ENCODE peak calls at places on chromosomes 16 and 17, in four cellular contexts. Q, V, U and S are unnamed samples.

GRCh38 chr16:56493131-56493530 is 26.7 kb downstream of the BBS2 start:
- DNase-seq in Q (no peak), V (no peak), U (no peak), S (no peak)

GRCh38 chr17:45338996-45339535 is 22.2 kb upstream of the MAP3K14 start:
- DNase-seq in Q (no peak), V (no peak), U (no peak), S (no peak)

GRCh38 chr17:72514888-72515287 is 394.1 kb downstream of the SOX9 start:
- DNase-seq in Q (peak; percentile 35), V (peak; percentile 81), U (no peak), S (peak; percentile 53)

GRCh38 chr16:67801889-67802288 is 4.5 kb downstream of the RANBP10 start:
- DNase-seq in Q (no peak), V (no peak), U (peak; percentile 81), S (no peak)

GRCh38 chr17:28643979-28644781 is 778 bp downstream of the BLTP2 start:
- DNase-seq in Q (no peak), V (peak; percentile 67), U (peak; percentile 74), S (no peak)

GRCh38 chr17:6524520-6524919 is 31.8 kb downstream of the PITPNM3 start:
- DNase-seq in Q (no peak), V (no peak), U (no peak), S (no peak)

GRCh38 chr16:64416232-64417010 is 705.4 kb downstream of the CDH11 start:
- DNase-seq in Q (no peak), V (peak; percentile 27), U (peak; percentile 37), S (no peak)

GRCh38 chr17:56742601-56743000 is 91.1 kb downstream of the C17orf67 start:
- DNase-seq in Q (no peak), V (no peak), U (no peak), S (no peak)

GRCh38 chr17:60447375-60447774 is 25.1 kb downstream of the CHCT1 start:
- DNase-seq in Q (no peak), V (no peak), U (no peak), S (no peak)

GRCh38 chr16:72769876-72770275 is 278.1 kb downstream of the ZFHX3 start:
- DNase-seq in Q (no peak), V (no peak), U (no peak), S (no peak)

GRCh38 chr16:67848118-67848517 is 625 bp upstream of the CENPT start:
- DNase-seq in Q (no peak), V (no peak), U (no peak), S (no peak)

GRCh38 chr17:32596666-32597065 is 109.9 kb downstream of the CDK5R1 start:
- DNase-seq in Q (no peak), V (no peak), U (no peak), S (no peak)

GRCh38 chr17:81301195-81302144 is 6.4 kb upstream of the SLC38A10 start:
- DNase-seq in Q (no peak), V (no peak), U (no peak), S (no peak)

GRCh38 chr17:40303009-40303657 is 5.8 kb upstream of the RARA start:
- DNase-seq in Q (peak; percentile 44), V (peak; percentile 69), U (peak; percentile 60), S (no peak)

GRCh38 chr16:66890796-66891195 is 10.5 kb downstream of the PDP2 start:
- DNase-seq in Q (no peak), V (no peak), U (no peak), S (no peak)

GRCh38 chr17:73553311-73553710 is 90.9 kb downstream of the SDK2 start:
- DNase-seq in Q (no peak), V (no peak), U (no peak), S (no peak)

GRCh38 chr16:75319513-75320401 is 68.3 kb upstream of the BCAR1 start:
- DNase-seq in Q (no peak), V (no peak), U (peak; percentile 42), S (no peak)
- H3K27ac ChIP-seq in Q (peak overlapping the region; percentile 59), V (peak overlapping the region; percentile 19), U (no peak overlapping the region), S (no peak overlapping the region)

DNA sequence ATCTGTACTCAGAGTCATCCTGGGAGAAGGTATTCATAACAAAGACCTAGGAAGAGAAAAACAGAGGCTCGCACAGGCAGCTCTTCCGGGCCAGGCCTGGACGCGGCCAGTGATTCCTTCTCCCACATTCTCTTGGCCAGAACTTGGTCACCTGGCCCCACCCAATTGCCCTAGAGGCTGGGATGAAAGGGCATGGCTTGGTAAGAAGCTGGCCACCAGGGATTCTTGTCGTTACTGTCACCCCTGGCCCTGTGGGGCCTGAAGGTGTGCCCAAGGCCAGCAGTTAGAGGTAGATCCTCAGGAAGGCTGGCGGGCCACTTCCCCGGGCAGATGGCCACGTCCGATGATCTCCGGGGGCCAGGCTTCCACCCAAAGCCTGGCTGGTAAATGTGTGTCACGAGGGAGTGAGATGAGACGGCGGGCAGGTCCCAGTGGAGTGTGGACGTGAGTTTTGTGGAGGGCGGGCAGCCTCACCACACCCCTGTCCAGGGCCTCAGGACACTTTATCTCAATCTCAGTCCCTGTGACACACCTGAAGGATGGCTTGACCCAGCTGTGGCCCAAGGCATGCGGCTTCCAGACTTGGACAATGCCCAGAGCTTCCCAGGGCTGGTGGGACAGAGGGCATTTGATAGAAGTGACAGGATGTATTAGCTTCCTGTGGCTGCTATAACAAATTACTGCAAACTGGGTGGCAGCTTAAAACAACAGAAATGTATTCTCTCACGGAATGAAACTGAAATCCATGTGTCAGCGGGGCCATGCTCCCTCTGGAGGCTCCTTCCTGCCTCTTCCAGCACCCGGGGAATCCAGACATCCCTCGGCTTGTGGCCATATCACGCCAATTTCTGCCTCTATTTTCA is 66.3 kb upstream of the GSE1 start:
- DNase-seq in Q (no peak), V (no peak), U (no peak), S (no peak)
- TF ChIP-seq CTCF in Q (no peak), V (no peak), U (no peak), S (peak; percentile 44)

DNA sequence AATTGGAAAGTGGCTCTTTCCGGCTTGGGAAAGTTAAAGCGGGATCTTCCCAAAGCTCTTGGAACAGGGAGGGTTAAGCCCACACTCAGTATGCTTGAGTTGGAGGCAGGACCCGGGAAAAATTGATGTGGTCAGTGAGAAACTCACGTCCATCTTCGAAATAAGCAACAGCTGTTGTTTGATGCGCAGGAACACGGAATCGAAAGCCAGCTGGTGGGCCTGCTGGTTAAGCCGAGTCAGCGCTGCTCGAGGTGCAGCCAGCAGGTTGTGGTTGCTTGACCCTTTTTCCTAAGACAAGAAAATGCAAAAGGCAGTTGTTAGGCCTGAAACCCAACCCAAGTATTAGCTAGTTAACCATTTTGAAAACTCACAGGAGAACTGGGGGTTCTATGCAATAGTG is 49.4 kb downstream of the COG7 start:
- DNase-seq in Q (no peak), V (no peak), U (no peak), S (no peak)
- H3K4me3 ChIP-seq in Q (no peak overlapping the region), V (no peak overlapping the region), U (no peak overlapping the region), S (no peak overlapping the region)

GRCh38 chr16:22705799-22706198 is 108.2 kb upstream of the HS3ST2 start:
- DNase-seq in Q (no peak), V (no peak), U (no peak), S (no peak)
- H3K27ac ChIP-seq in Q (no peak overlapping the region), V (no peak overlapping the region), U (no peak overlapping the region), S (no peak overlapping the region)

GRCh38 chr17:49898547-49899490 is 51.0 kb upstream of the TAC4 start:
- DNase-seq in Q (no peak), V (no peak), U (peak; percentile 33), S (no peak)
- TF ChIP-seq CTCF in Q (no peak), V (no peak), U (peak; percentile 57), S (no peak)

DNA sequence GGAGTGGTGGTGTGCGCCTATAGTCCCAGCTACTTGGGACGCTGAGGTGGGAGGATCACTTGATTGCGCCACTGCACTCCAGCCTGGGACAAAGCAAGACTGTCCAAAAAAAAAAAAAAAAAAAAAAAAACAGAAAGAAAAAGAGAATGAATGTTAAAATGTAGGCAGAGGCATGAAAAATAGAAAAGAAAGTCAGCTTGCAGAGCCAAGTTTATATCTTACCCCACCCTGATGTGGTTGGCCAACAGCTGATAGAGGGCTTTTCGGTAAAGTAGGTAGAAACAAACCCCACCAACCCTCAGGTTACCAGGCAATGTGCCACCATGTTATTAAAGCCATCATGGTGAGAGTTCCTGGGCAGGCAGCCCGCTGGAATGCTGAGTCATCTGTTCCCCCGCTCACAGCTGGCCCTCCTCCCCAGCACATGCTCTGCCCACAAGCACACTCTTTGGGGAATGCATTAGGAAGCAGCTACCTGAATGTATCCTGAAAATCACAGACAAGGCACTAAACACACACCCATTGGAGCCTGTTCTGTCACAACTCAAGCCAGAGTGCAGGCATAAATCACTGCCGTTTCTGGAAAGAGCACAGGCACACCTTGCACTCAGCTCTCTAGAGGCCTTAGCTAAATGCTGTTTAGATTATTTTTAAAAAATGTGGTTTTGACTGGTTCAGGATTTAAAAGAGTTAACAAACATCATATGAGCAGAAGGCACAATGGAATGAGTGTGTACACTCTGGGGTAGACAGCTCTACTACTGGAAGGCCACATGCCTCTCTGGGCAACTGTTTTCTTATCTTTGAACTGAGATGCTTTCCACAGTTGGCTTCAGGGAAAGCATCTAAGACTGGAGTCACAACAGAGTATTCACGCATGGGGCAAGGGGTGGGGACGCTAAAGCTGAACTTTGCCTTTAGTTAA is 128.5 kb downstream of the PARN start:
- DNase-seq in Q (peak; percentile 91), V (peak; percentile 86), U (no peak), S (peak; percentile 87)
- H3K4me3 ChIP-seq in Q (no peak overlapping the region), V (no peak overlapping the region), U (no peak overlapping the region), S (no peak overlapping the region)